ENCODE peak calls at places on chromosomes 11 and 22, in nine cellular contexts. F is fibroblast of lung, L is dorsolateral prefrontal cortex, C is GM23338, J is iPS DF 6.9, K is adrenal gland, B is uterus, H is left ventricle myocardium inferior, O is ovary. P is an unnamed sample.
A peak's percentile ranks its signal among the peaks of the same experiment; 100 is the strongest.

GRCh38 chr11:78100276-78101040 is 20.8 kb upstream of the NDUFC2 start:
- DNase-seq in K (no peak), B (no peak), J (no peak), L (no peak), C (no peak), F (no peak), O (no peak), H (no peak), P (no peak)

GRCh38 chr11:67601098-67601497 is 5.6 kb upstream of the NDUFV1 start:
- DNase-seq in K (no peak), L (no peak), O (no peak), J (no peak), H (no peak), B (no peak), C (no peak), F (no peak), P (no peak)

GRCh38 chr11:60914620-60915249 is 777 bp downstream of the TMEM109 start:
- DNase-seq in F (peak; percentile 31), H (no peak), K (peak; percentile 43), C (peak; percentile 36), O (peak; percentile 70), J (no peak), L (no peak), B (peak; percentile 54), P (no peak)

GRCh38 chr22:50545522-50546325 is at the start of gene KLHDC7B:
- DNase-seq in O (no peak), F (peak; percentile 67), K (no peak), C (no peak), J (no peak), L (no peak), B (no peak), H (no peak), P (no peak)

GRCh38 chr11:64616817-64617216 is 25.8 kb downstream of the SLC22A12 start:
- DNase-seq in K (no peak), H (no peak), O (no peak), L (no peak), F (no peak), B (no peak), C (no peak), J (no peak), P (no peak)

GRCh38 chr22:30297276-30298004 is 8.1 kb upstream of the CASTOR1 start:
- DNase-seq in O (no peak), C (no peak), B (no peak), H (no peak), K (no peak), J (no peak), F (no peak), L (no peak), P (no peak)

GRCh38 chr22:47391169-47392053 is 629.0 kb downstream of the TBC1D22A start:
- DNase-seq in O (peak; percentile 21), B (no peak), C (no peak), J (no peak), H (no peak), L (no peak), F (no peak), K (no peak), P (no peak)

GRCh38 chr11:111967651-111968050 is 30.5 kb downstream of the DIXDC1 start:
- DNase-seq in L (no peak), C (no peak), F (no peak), B (no peak), O (no peak), H (no peak), J (no peak), K (no peak), P (no peak)

GRCh38 chr22:46454233-46454909 is 83.0 kb downstream of the CELSR1 start:
- DNase-seq in H (no peak), J (no peak), L (no peak), F (no peak), C (no peak), K (no peak), B (no peak), O (no peak), P (no peak)

GRCh38 chr11:11155962-11156815 is 196.9 kb downstream of the CSNK2A3 start:
- DNase-seq in B (no peak), O (no peak), L (no peak), H (no peak), C (peak; percentile 79), J (peak; percentile 45), K (no peak), F (no peak), P (no peak)

GRCh38 chr11:117639601-117640000 is 157.4 kb downstream of the DSCAML1 start:
- DNase-seq in C (no peak), B (no peak), O (no peak), J (no peak), H (no peak), K (no peak), L (no peak), F (no peak), P (no peak)

GRCh38 chr11:34086554-34087278 is 18.7 kb upstream of the NAT10 start:
- DNase-seq in L (no peak), F (no peak), C (no peak), K (no peak), H (no peak), B (no peak), O (no peak), J (no peak), P (no peak)

GRCh38 chr22:48709453-48709852 is 1118.2 kb downstream of the BRD1 start:
- DNase-seq in L (peak; percentile 37), H (peak; percentile 4), K (no peak), C (no peak), F (no peak), O (peak; percentile 14), B (no peak), J (no peak), P (no peak)

DNA sequence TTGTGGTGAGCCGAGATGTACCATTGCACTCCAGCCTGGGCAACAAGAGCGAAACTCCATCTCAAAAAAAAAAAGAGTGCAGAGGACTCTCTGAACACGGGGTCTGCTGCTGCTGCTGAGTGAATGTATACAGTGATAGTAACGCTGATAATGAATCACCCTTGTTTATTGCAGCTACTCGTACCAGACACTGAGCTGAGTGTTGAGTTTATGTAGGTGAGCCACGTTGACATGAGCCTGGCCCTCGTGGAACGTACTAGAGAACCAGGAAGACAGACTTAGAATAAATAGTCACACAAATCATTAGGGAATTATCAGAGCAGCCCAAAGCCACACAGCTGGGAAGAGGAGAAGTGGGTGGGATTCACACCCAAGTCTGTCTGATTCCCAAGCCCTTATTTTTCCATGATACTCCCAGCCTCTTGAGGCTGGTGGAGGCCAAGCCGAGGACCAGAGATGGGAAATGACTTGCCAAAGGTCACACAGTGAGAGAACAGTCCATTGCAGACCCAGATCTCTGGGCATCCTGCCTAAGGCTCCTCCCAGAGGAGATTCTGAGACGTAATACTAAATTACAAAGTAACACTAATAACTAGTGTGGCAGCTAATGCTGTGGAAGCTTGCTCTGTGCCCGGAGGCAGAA is 34.8 kb downstream of the MB start:
- DNase-seq in B (no peak), H (no peak), O (no peak), J (no peak), C (no peak), L (no peak), K (no peak), F (no peak), P (no peak)
- H3K27ac ChIP-seq in B (peak overlapping the region; percentile 1), H (peak overlapping the region; percentile 62), O (no peak overlapping the region), J (no peak overlapping the region), C (no peak overlapping the region), L (no peak overlapping the region), K (no peak overlapping the region), F (no peak overlapping the region), P (no peak overlapping the region)

GRCh38 chr11:26949846-26950245 is 44.1 kb upstream of the FIBIN start:
- DNase-seq in B (no peak), O (no peak), K (no peak), F (no peak), L (no peak), C (no peak), J (no peak), H (no peak), P (no peak)

GRCh38 chr11:26947904-26948639 is 45.8 kb upstream of the FIBIN start:
- DNase-seq in C (no peak), B (no peak), F (no peak), L (no peak), K (no peak), H (no peak), J (no peak), O (no peak), P (no peak)

GRCh38 chr11:26948881-26949280 is 45.0 kb upstream of the FIBIN start:
- DNase-seq in F (no peak), B (no peak), L (no peak), K (no peak), C (no peak), J (no peak), O (no peak), H (no peak), P (no peak)

GRCh38 chr11:26951849-26952515 is 41.9 kb upstream of the FIBIN start:
- DNase-seq in O (no peak), L (no peak), F (no peak), K (no peak), B (peak; percentile 31), C (peak; percentile 37), H (no peak), J (no peak), P (no peak)

GRCh38 chr11:26950260-26950719 is 43.6 kb upstream of the FIBIN start:
- DNase-seq in L (no peak), F (peak; percentile 88), C (no peak), J (no peak), H (no peak), O (no peak), K (no peak), B (no peak), P (no peak)
- H3K27ac ChIP-seq in L (no peak overlapping the region), F (no peak overlapping the region), C (no peak overlapping the region), J (no peak overlapping the region), H (no peak overlapping the region), O (no peak overlapping the region), K (no peak overlapping the region), B (no peak overlapping the region), P (no peak overlapping the region)

DNA sequence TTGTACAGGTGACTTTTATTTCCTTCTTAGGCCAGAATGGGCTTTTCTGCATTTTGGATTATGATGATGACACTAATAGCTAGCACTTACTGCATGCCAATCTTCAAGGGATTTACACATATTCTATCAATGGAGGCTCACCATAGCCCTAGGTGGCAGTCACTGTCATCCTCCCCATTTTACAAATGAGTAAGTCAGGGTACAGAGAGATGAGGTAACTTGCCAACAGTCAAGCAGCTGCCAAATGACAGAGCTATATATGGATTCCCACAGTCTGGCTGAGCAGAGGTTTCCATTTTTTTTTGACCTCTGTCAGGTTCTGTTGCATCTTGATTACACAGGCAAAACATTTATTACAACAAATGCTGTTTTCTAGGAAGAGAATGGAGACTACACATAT is 23.8 kb upstream of the C11orf96 start:
- DNase-seq in B (no peak), K (no peak), F (no peak), L (no peak), H (no peak), J (no peak), O (no peak), C (no peak), P (no peak)
- H3K27ac ChIP-seq in B (peak overlapping the region; percentile 91), K (peak overlapping the region; percentile 27), F (no peak overlapping the region), L (peak overlapping the region; percentile 13), H (no peak overlapping the region), J (no peak overlapping the region), O (peak overlapping the region; percentile 27), C (no peak overlapping the region), P (no peak overlapping the region)

DNA sequence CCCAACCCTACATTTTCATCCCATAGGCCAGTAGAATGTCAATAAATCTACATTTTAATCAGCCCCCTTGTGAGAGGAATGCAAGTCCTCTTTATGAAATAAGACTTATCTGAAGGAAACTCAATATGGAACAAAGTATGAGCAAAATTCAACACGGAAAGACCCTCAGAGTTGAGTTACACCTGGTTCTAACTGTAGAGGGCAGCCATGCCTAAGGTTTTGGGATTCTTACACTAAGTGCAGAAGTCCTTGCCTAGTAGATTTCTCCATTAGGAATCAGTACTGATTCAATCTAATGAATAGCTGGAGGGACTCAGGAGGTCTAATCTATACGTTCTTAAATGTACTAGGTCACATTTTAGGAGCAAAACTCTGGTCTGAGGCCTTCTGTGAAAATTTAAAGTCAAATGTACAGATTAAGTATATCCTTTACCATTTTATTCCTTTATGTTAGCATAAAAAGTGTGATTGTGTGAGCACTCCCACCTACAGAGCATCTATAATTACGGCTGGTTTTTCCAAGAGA is 904.5 kb downstream of the DLG2 start:
- DNase-seq in C (peak; percentile 77), K (no peak), B (no peak), O (no peak), L (no peak), J (no peak), H (no peak), F (no peak), P (no peak)
- H3K27ac ChIP-seq in C (no peak overlapping the region), K (no peak overlapping the region), B (no peak overlapping the region), O (no peak overlapping the region), L (no peak overlapping the region), J (no peak overlapping the region), H (no peak overlapping the region), F (no peak overlapping the region), P (no peak overlapping the region)